ENCODE peak calls at places on chromosome 16, in seven cellular contexts. One of them, this sample, is unnamed.

GRCh38 chr16:55754056-55754455 is 78.8 kb downstream of the CES1 start:
- DNase-seq in adrenal gland: no peak
- DNase-seq in midbrain: no peak
- DNase-seq in HCT116: no peak
- DNase-seq in WTC11: no peak
- DNase-seq in skeletal muscle cell: no peak
- DNase-seq in left ventricle myocardium inferior: no peak
- DNase-seq in this sample: no peak

GRCh38 chr16:31136287-31136662 is 748 bp upstream of the PRSS8 start:
- DNase-seq in adrenal gland: no peak
- DNase-seq in midbrain: no peak
- DNase-seq in HCT116: no peak
- DNase-seq in WTC11: no peak
- DNase-seq in skeletal muscle cell: no peak
- DNase-seq in left ventricle myocardium inferior: no peak
- DNase-seq in this sample: no peak

GRCh38 chr16:83390759-83391158 is 417.0 kb upstream of the HSBP1 start:
- DNase-seq in adrenal gland: no peak
- DNase-seq in midbrain: no peak
- DNase-seq in HCT116: no peak
- DNase-seq in WTC11: no peak
- DNase-seq in skeletal muscle cell: no peak
- DNase-seq in left ventricle myocardium inferior: no peak
- DNase-seq in this sample: peak

GRCh38 chr16:19831678-19832077 is 53.0 kb downstream of the GPRC5B start:
- DNase-seq in adrenal gland: peak
- DNase-seq in midbrain: no peak
- DNase-seq in HCT116: no peak
- DNase-seq in WTC11: no peak
- DNase-seq in skeletal muscle cell: peak
- DNase-seq in left ventricle myocardium inferior: no peak
- DNase-seq in this sample: no peak

GRCh38 chr16:68299571-68300453 is 10.9 kb downstream of the SLC7A6OS start:
- DNase-seq in adrenal gland: no peak
- DNase-seq in midbrain: no peak
- DNase-seq in HCT116: no peak
- DNase-seq in WTC11: no peak
- DNase-seq in skeletal muscle cell: no peak
- DNase-seq in left ventricle myocardium inferior: no peak
- DNase-seq in this sample: no peak

GRCh38 chr16:70746040-70746707 is 54.8 kb downstream of the VAC14 start:
- DNase-seq in adrenal gland: peak
- DNase-seq in midbrain: peak
- DNase-seq in HCT116: peak
- DNase-seq in WTC11: no peak
- DNase-seq in skeletal muscle cell: peak
- DNase-seq in left ventricle myocardium inferior: peak
- DNase-seq in this sample: no peak

GRCh38 chr16:11101695-11102522 is 154.1 kb downstream of the SOCS1 start:
- DNase-seq in adrenal gland: peak
- DNase-seq in midbrain: no peak
- DNase-seq in HCT116: no peak
- DNase-seq in WTC11: no peak
- DNase-seq in skeletal muscle cell: no peak
- DNase-seq in left ventricle myocardium inferior: no peak
- DNase-seq in this sample: no peak

GRCh38 chr16:87924937-87925670 is 11.2 kb downstream of the CA5A start:
- DNase-seq in adrenal gland: no peak
- DNase-seq in midbrain: no peak
- DNase-seq in HCT116: no peak
- DNase-seq in WTC11: no peak
- DNase-seq in skeletal muscle cell: no peak
- DNase-seq in left ventricle myocardium inferior: peak
- DNase-seq in this sample: no peak

GRCh38 chr16:85003076-85003475 is 8.3 kb downstream of the ZDHHC7 start:
- DNase-seq in adrenal gland: no peak
- DNase-seq in midbrain: no peak
- DNase-seq in HCT116: no peak
- DNase-seq in WTC11: peak
- DNase-seq in skeletal muscle cell: no peak
- DNase-seq in left ventricle myocardium inferior: no peak
- DNase-seq in this sample: peak

GRCh38 chr16:88451586-88452484 is 1.2 kb upstream of the ZFPM1 start:
- DNase-seq in adrenal gland: no peak
- DNase-seq in midbrain: no peak
- DNase-seq in HCT116: peak
- DNase-seq in WTC11: no peak
- DNase-seq in skeletal muscle cell: no peak
- DNase-seq in left ventricle myocardium inferior: no peak
- DNase-seq in this sample: no peak

GRCh38 chr16:88726981-88727380 is 20.7 kb downstream of the CTU2 start:
- DNase-seq in adrenal gland: no peak
- DNase-seq in midbrain: no peak
- DNase-seq in HCT116: no peak
- DNase-seq in WTC11: no peak
- DNase-seq in skeletal muscle cell: no peak
- DNase-seq in left ventricle myocardium inferior: no peak
- DNase-seq in this sample: no peak

GRCh38 chr16:85308585-85309540 is 196.6 kb upstream of the CIBAR2 start:
- DNase-seq in adrenal gland: no peak
- DNase-seq in midbrain: no peak
- DNase-seq in HCT116: no peak
- DNase-seq in WTC11: no peak
- DNase-seq in skeletal muscle cell: no peak
- DNase-seq in left ventricle myocardium inferior: no peak
- DNase-seq in this sample: no peak

GRCh38 chr16:29875206-29875605 is 12.2 kb upstream of the CDIPT start:
- DNase-seq in adrenal gland: no peak
- DNase-seq in midbrain: no peak
- DNase-seq in HCT116: no peak
- DNase-seq in WTC11: no peak
- DNase-seq in skeletal muscle cell: no peak
- DNase-seq in left ventricle myocardium inferior: no peak
- DNase-seq in this sample: no peak

GRCh38 chr16:53855056-53855455 is 151.1 kb downstream of the FTO start:
- DNase-seq in adrenal gland: no peak
- DNase-seq in midbrain: no peak
- DNase-seq in HCT116: no peak
- DNase-seq in WTC11: no peak
- DNase-seq in skeletal muscle cell: no peak
- DNase-seq in left ventricle myocardium inferior: no peak
- DNase-seq in this sample: no peak

GRCh38 chr16:67922740-67923139 is 8.9 kb downstream of the CTRL start:
- DNase-seq in adrenal gland: no peak
- DNase-seq in midbrain: no peak
- DNase-seq in HCT116: no peak
- DNase-seq in WTC11: no peak
- DNase-seq in skeletal muscle cell: no peak
- DNase-seq in left ventricle myocardium inferior: no peak
- DNase-seq in this sample: peak

GRCh38 chr16:782766-783403 is 5.3 kb downstream of the RPUSD1 start:
- DNase-seq in adrenal gland: no peak
- DNase-seq in midbrain: no peak
- DNase-seq in HCT116: no peak
- DNase-seq in WTC11: no peak
- DNase-seq in skeletal muscle cell: no peak
- DNase-seq in left ventricle myocardium inferior: no peak
- DNase-seq in this sample: no peak

GRCh38 chr16:77077523-77077922 is 113.5 kb upstream of the MON1B start:
- DNase-seq in adrenal gland: no peak
- DNase-seq in midbrain: no peak
- DNase-seq in HCT116: no peak
- DNase-seq in WTC11: no peak
- DNase-seq in skeletal muscle cell: no peak
- DNase-seq in left ventricle myocardium inferior: no peak
- DNase-seq in this sample: no peak

GRCh38 chr16:24609740-24610420 is 70.5 kb downstream of the RBBP6 start:
- DNase-seq in adrenal gland: peak
- DNase-seq in midbrain: peak
- DNase-seq in HCT116: no peak
- DNase-seq in WTC11: peak
- DNase-seq in skeletal muscle cell: no peak
- DNase-seq in left ventricle myocardium inferior: peak
- DNase-seq in this sample: peak

GRCh38 chr16:19071811-19072777 is 4.7 kb downstream of the COQ7 start:
- DNase-seq in adrenal gland: peak
- DNase-seq in midbrain: peak
- DNase-seq in HCT116: peak
- DNase-seq in WTC11: peak
- DNase-seq in skeletal muscle cell: no peak
- DNase-seq in left ventricle myocardium inferior: peak
- DNase-seq in this sample: peak

GRCh38 chr16:66930189-66930588 is 4.0 kb downstream of the CIAO2B start:
- DNase-seq in adrenal gland: peak
- DNase-seq in midbrain: no peak
- DNase-seq in HCT116: no peak
- DNase-seq in WTC11: no peak
- DNase-seq in skeletal muscle cell: no peak
- DNase-seq in left ventricle myocardium inferior: no peak
- DNase-seq in this sample: no peak

GRCh38 chr16:70738083-70738977 is 52.5 kb upstream of the MTSS2 start:
- DNase-seq in adrenal gland: peak
- DNase-seq in midbrain: peak
- DNase-seq in HCT116: no peak
- DNase-seq in WTC11: peak
- DNase-seq in skeletal muscle cell: no peak
- DNase-seq in left ventricle myocardium inferior: peak
- DNase-seq in this sample: peak

GRCh38 chr16:84117482-84117843 is 721 bp upstream of the MBTPS1 start:
- DNase-seq in adrenal gland: no peak
- DNase-seq in midbrain: peak
- DNase-seq in HCT116: no peak
- DNase-seq in WTC11: no peak
- DNase-seq in skeletal muscle cell: no peak
- DNase-seq in left ventricle myocardium inferior: no peak
- DNase-seq in this sample: peak

GRCh38 chr16:11914759-11915643 is 755 bp downstream of the GSPT1 start:
- DNase-seq in adrenal gland: peak
- DNase-seq in midbrain: peak
- DNase-seq in HCT116: no peak
- DNase-seq in WTC11: peak
- DNase-seq in skeletal muscle cell: no peak
- DNase-seq in left ventricle myocardium inferior: peak
- DNase-seq in this sample: peak

GRCh38 chr16:30813821-30814189 is 26.8 kb upstream of the ZNF629 start:
- DNase-seq in adrenal gland: no peak
- DNase-seq in midbrain: peak
- DNase-seq in HCT116: no peak
- DNase-seq in WTC11: no peak
- DNase-seq in skeletal muscle cell: no peak
- DNase-seq in left ventricle myocardium inferior: no peak
- DNase-seq in this sample: no peak

GRCh38 chr16:83928341-83929055 is 24.5 kb upstream of the OSGIN1 start:
- DNase-seq in adrenal gland: no peak
- DNase-seq in midbrain: no peak
- DNase-seq in HCT116: no peak
- DNase-seq in WTC11: no peak
- DNase-seq in skeletal muscle cell: peak
- DNase-seq in left ventricle myocardium inferior: no peak
- DNase-seq in this sample: peak

GRCh38 chr16:66248096-66248495 is 118.4 kb upstream of the CDH5 start:
- DNase-seq in adrenal gland: peak
- DNase-seq in midbrain: no peak
- DNase-seq in HCT116: no peak
- DNase-seq in WTC11: no peak
- DNase-seq in skeletal muscle cell: peak
- DNase-seq in left ventricle myocardium inferior: peak
- DNase-seq in this sample: no peak

GRCh38 chr16:21599994-21600773 is 807 bp downstream of the METTL9 start:
- DNase-seq in adrenal gland: no peak
- DNase-seq in midbrain: no peak
- DNase-seq in HCT116: no peak
- DNase-seq in WTC11: no peak
- DNase-seq in skeletal muscle cell: no peak
- DNase-seq in left ventricle myocardium inferior: no peak
- DNase-seq in this sample: peak

This sample was measured in mesendoderm.